ENCODE peak calls at places on chromosomes 11 and 22, in four cellular contexts. E is heart right ventricle, D is body of pancreas, L is DND-41. N is an unnamed sample.

GRCh38 chr11:118602331-118602730 is 5.1 kb upstream of the PHLDB1 start:
- DNase-seq in L (no peak), E (peak; percentile 26), D (no peak), N (no peak)

GRCh38 chr11:112589132-112589531 is 328.5 kb upstream of the PLET1 start:
- DNase-seq in D (no peak), E (no peak), L (no peak), N (no peak)

GRCh38 chr22:37636186-37636948 is 3.1 kb upstream of the SH3BP1 start:
- DNase-seq in D (no peak), L (peak; percentile 83), E (no peak), N (peak; percentile 52)

GRCh38 chr11:7590529-7590928 is 76.7 kb downstream of the PPFIBP2 start:
- DNase-seq in L (no peak), D (no peak), E (no peak), N (no peak)

GRCh38 chr11:71372693-71373657 is 75.2 kb downstream of the DHCR7 start:
- DNase-seq in E (no peak), L (no peak), D (no peak), N (peak; percentile 11)

GRCh38 chr11:122242731-122243130 is 126.7 kb upstream of the BLID start:
- DNase-seq in E (no peak), D (no peak), L (no peak), N (no peak)

GRCh38 chr11:111598546-111598945 is 3.7 kb upstream of the SIK2 start:
- DNase-seq in D (no peak), E (no peak), L (no peak), N (no peak)

GRCh38 chr11:14506532-14506931 is 6.9 kb upstream of the COPB1 start:
- DNase-seq in L (no peak), E (no peak), D (no peak), N (peak; percentile 22)

GRCh38 chr22:27804683-27805297 is 3.2 kb upstream of the MN1 start:
- DNase-seq in L (peak; percentile 44), E (peak; percentile 70), D (peak; percentile 77), N (no peak)

GRCh38 chr11:46290021-46290420 is 12.6 kb downstream of the CREB3L1 start:
- DNase-seq in E (no peak), D (no peak), L (no peak), N (no peak)

GRCh38 chr22:35480143-35480542 is 60.5 kb upstream of the RASD2 start:
- DNase-seq in L (no peak), E (peak; percentile 51), D (peak; percentile 42), N (no peak)

GRCh38 chr11:17692931-17693330 is 26.4 kb upstream of the MYOD1 start:
- DNase-seq in E (no peak), D (no peak), L (no peak), N (no peak)

GRCh38 chr22:40325315-40325714 is 21.0 kb upstream of the ADSL start:
- DNase-seq in L (no peak), E (no peak), D (no peak), N (no peak)

GRCh38 chr11:123363556-123363955 is 66.5 kb upstream of the GRAMD1B start:
- DNase-seq in E (no peak), D (no peak), L (no peak), N (no peak)

GRCh38 chr22:48960981-48961655 is 866.6 kb downstream of the BRD1 start:
- DNase-seq in D (no peak), L (no peak), E (no peak), N (no peak)

GRCh38 chr11:27440090-27440489 is 32.5 kb downstream of the LGR4 start:
- DNase-seq in L (no peak), D (no peak), E (no peak), N (no peak)

GRCh38 chr11:89067264-89067663 is 1.5 kb upstream of the GRM5 start:
- DNase-seq in E (no peak), D (no peak), L (no peak), N (no peak)

DNA sequence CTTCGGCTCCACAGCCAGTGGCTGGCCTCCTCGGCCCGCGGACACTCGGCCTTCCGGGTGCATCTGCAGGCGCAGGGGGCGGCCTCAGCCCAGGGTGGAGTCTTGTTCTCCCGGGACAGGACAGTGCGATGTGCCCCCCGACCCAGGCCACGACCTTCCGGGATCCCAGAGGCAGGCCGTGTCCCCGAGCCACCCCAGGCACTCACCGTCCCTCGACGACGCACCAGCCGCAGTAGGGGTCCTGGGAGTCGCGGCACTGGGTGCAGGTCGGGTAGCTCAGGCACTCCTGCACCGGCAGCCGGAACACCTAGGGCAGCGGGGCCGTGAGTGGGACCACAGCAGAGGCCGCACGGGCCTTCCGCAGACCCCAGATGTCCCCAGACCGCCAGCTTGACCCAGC is 17.6 kb upstream of the MAPK11 start:
- DNase-seq in L (no peak), D (no peak), E (no peak), N (no peak)
- TF ChIP-seq CTCF in L (no peak), D (no peak), E (no peak), N (no peak)

GRCh38 chr11:134033696-134034491 is 35.0 kb upstream of the JAM3 start:
- DNase-seq in E (peak; percentile 82), D (peak; percentile 96), L (peak; percentile 85), N (peak; percentile 80)
- H3K4me3 ChIP-seq in E (peak overlapping the region; percentile 30), D (no peak overlapping the region), L (peak overlapping the region; percentile 38), N (no peak overlapping the region)

GRCh38 chr11:67406969-67407699 is 3.3 kb downstream of the TBC1D10C start:
- DNase-seq in D (no peak), L (peak; percentile 39), E (no peak), N (no peak)
- H3K27ac ChIP-seq in D (no peak overlapping the region), L (peak overlapping the region; percentile 89), E (no peak overlapping the region), N (no peak overlapping the region)

GRCh38 chr22:19986011-19986409 is 30.6 kb downstream of the ARVCF start:
- DNase-seq in L (no peak), E (peak; percentile 6), D (no peak), N (no peak)

GRCh38 chr22:19987394-19988306 is 29.0 kb downstream of the ARVCF start:
- DNase-seq in E (no peak), D (no peak), L (no peak), N (no peak)

GRCh38 chr22:19984851-19985811 is 31.5 kb downstream of the ARVCF start:
- DNase-seq in D (no peak), E (peak; percentile 15), L (no peak), N (no peak)

GRCh38 chr22:19988331-19988808 is 28.3 kb downstream of the ARVCF start:
- DNase-seq in L (no peak), D (no peak), E (peak; percentile 9), N (no peak)

GRCh38 chr22:19986410-19987341 is 29.9 kb downstream of the ARVCF start:
- DNase-seq in D (peak; percentile 79), E (peak; percentile 87), L (no peak), N (peak; percentile 46)
- TF ChIP-seq CTCF in D (no peak), E (no peak), L (no peak), N (no peak)

DNA sequence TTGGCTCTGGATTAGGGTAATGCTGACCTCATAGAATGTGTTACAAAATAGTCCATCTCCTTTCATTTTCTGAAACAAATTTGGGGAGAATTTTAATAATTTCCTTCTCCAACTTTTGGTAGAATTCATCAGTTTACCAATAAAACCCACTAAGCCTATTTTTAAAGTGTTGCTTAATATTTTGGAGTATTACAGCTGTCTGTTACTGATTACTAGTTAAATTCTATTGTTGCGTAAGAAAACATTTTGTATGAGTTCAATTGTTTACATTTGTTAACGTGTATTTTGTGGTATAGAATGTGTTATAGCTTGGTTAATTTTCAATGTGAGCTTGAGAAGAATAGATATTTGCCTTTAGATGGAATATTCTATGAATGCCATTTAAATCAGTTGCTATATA is 11.6 kb downstream of the TRIM22 start:
- DNase-seq in E (no peak), L (no peak), D (no peak), N (no peak)
- H3K4me3 ChIP-seq in E (no peak overlapping the region), L (no peak overlapping the region), D (no peak overlapping the region), N (no peak overlapping the region)

DNA sequence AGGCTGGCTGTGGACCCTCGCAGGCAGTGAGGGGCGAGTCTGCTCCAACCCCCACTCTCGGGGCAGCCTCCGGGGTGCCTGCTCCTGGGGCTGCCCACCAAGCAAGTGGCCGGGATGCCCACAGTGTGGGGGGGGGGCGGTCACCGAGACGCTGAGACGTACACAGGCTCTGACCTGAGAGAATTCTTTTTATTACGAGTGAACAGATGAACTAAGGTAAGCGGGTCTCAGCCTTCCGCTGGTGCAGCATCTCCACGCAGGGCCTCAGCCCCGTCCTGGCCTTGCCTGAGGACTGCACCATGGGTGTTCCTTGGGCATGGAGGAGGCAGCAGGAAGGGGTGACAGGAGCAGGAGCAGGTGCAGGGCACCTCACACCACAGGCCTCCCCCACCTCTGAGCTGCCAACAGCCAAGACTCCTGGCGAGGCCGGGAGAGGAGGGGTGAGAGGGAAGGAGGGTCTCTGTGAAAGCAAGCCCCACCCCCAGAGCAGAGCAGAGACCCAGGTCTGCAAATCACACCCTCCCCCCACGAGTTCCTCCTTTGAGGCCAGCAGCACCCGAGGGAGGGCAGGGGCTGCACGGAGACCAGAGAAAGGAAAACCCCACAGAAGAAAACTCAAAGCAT is 17.2 kb downstream of the MOB2 start:
- DNase-seq in L (no peak), E (no peak), D (no peak), N (no peak)
- H3K27ac ChIP-seq in L (no peak overlapping the region), E (no peak overlapping the region), D (no peak overlapping the region), N (no peak overlapping the region)

GRCh38 chr11:134637091-134638015 is 225.3 kb upstream of the B3GAT1 start:
- DNase-seq in E (no peak), D (no peak), L (peak; percentile 56), N (no peak)

GRCh38 chr11:134636071-134636470 is 224.0 kb upstream of the B3GAT1 start:
- DNase-seq in D (no peak), E (no peak), L (no peak), N (no peak)

GRCh38 chr11:134633276-134633675 is 221.2 kb upstream of the B3GAT1 start:
- DNase-seq in D (no peak), E (no peak), L (no peak), N (no peak)

GRCh38 chr11:134632347-134633119 is 220.5 kb upstream of the B3GAT1 start:
- DNase-seq in D (no peak), E (no peak), L (no peak), N (no peak)

DNA sequence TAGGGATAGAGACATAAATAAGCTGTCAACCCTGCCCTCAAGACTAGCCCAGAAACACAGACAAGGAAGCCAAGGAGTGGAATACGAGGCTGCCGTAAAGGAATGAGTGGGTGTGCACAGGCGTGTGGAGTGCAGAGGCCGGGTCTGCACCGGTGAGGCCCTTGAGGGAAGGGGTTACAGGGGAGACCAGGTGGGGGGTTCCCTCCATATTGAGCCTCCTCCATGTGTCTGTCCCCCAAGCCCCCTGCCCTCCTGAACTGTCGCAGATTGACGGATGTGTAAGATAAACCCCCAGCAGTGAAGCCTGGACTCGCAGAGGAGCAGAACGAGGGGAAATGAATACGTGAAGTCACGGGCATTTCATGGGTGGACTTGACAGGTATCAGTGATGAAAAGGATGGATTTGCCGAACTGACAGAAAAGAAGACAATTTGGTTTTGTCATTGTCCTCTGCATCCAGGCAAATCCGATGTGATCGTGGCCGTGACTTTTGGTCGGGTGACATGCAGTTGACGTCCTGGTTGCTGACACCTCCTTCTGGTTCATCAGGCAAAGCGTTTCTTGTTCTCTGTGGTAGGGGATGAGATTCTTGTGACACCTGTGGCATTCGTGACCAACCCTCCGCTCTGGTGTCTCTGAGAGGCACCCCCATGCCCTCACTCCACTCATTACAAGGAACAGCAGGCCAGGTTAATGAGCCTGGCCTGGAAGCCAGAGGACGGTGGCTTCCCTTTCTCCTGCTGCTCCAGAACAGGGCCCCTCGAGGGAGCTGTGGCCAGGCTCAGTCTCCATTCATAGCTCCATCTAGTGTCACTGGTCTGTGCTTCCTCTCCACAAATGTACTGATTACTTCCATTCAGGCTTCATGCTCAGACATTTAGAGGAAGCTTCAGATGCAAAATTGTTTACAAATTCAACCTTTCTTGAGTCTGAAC is 223.1 kb upstream of the B3GAT1 start:
- DNase-seq in D (no peak), E (no peak), L (no peak), N (no peak)
- TF ChIP-seq CTCF in D (no peak), E (no peak), L (peak; percentile 45), N (no peak)

N was measured in brain microvascular endothelial cell.